ENCODE peak calls at places on chromosomes 7 and 10, in five cellular contexts. One of them, this sample, is unnamed.

GRCh38 chr7:64618785-64619456 is 47.0 kb upstream of the ZNF107 start:
- DNase-seq in epithelial cell of esophagus: peak; percentile 57
- DNase-seq in Kasumi-1: peak; percentile 78
- DNase-seq in T-helper 9 cell: no peak
- DNase-seq in activated naive CD8-positive, alpha-beta T cell treated with anti-CD3 and anti-CD28 coated beads, Interleukin-2, amount 50 U/mL, for 24 hours: no peak
- DNase-seq in this sample: peak; percentile 79

GRCh38 chr7:44448922-44449321 is 41.5 kb downstream of the NUDCD3 start:
- DNase-seq in epithelial cell of esophagus: no peak
- DNase-seq in Kasumi-1: no peak
- DNase-seq in T-helper 9 cell: no peak
- DNase-seq in activated naive CD8-positive, alpha-beta T cell treated with anti-CD3 and anti-CD28 coated beads, Interleukin-2, amount 50 U/mL, for 24 hours: no peak
- DNase-seq in this sample: no peak

GRCh38 chr7:70761711-70762328 is 370.1 kb upstream of the GALNT17 start:
- DNase-seq in epithelial cell of esophagus: no peak
- DNase-seq in Kasumi-1: no peak
- DNase-seq in T-helper 9 cell: no peak
- DNase-seq in activated naive CD8-positive, alpha-beta T cell treated with anti-CD3 and anti-CD28 coated beads, Interleukin-2, amount 50 U/mL, for 24 hours: no peak
- DNase-seq in this sample: no peak

GRCh38 chr7:47373871-47374451 is 207.9 kb downstream of the TNS3 start:
- DNase-seq in epithelial cell of esophagus: no peak
- DNase-seq in Kasumi-1: no peak
- DNase-seq in T-helper 9 cell: no peak
- DNase-seq in activated naive CD8-positive, alpha-beta T cell treated with anti-CD3 and anti-CD28 coated beads, Interleukin-2, amount 50 U/mL, for 24 hours: no peak
- DNase-seq in this sample: peak; percentile 37

GRCh38 chr7:35495377-35495776 is 199.6 kb downstream of the HERPUD2 start:
- DNase-seq in epithelial cell of esophagus: no peak
- DNase-seq in Kasumi-1: no peak
- DNase-seq in T-helper 9 cell: no peak
- DNase-seq in activated naive CD8-positive, alpha-beta T cell treated with anti-CD3 and anti-CD28 coated beads, Interleukin-2, amount 50 U/mL, for 24 hours: no peak
- DNase-seq in this sample: no peak

GRCh38 chr7:142693911-142694310 is 55.4 kb upstream of the PRSS1 start:
- DNase-seq in epithelial cell of esophagus: no peak
- DNase-seq in Kasumi-1: no peak
- DNase-seq in T-helper 9 cell: no peak
- DNase-seq in activated naive CD8-positive, alpha-beta T cell treated with anti-CD3 and anti-CD28 coated beads, Interleukin-2, amount 50 U/mL, for 24 hours: no peak
- DNase-seq in this sample: no peak

GRCh38 chr10:70155255-70155838 is 8.8 kb upstream of the TYSND1 start:
- DNase-seq in epithelial cell of esophagus: no peak
- DNase-seq in Kasumi-1: no peak
- DNase-seq in T-helper 9 cell: no peak
- DNase-seq in activated naive CD8-positive, alpha-beta T cell treated with anti-CD3 and anti-CD28 coated beads, Interleukin-2, amount 50 U/mL, for 24 hours: no peak
- DNase-seq in this sample: no peak

GRCh38 chr10:49398000-49398861 is 2.3 kb upstream of the DRGX start:
- DNase-seq in epithelial cell of esophagus: peak; percentile 73
- DNase-seq in Kasumi-1: peak; percentile 41
- DNase-seq in T-helper 9 cell: peak; percentile 53
- DNase-seq in activated naive CD8-positive, alpha-beta T cell treated with anti-CD3 and anti-CD28 coated beads, Interleukin-2, amount 50 U/mL, for 24 hours: peak; percentile 72
- DNase-seq in this sample: peak; percentile 33

GRCh38 chr10:116723428-116724281 is 18.7 kb downstream of the HSPA12A start:
- DNase-seq in epithelial cell of esophagus: no peak
- DNase-seq in Kasumi-1: no peak
- DNase-seq in T-helper 9 cell: peak; percentile 37
- DNase-seq in activated naive CD8-positive, alpha-beta T cell treated with anti-CD3 and anti-CD28 coated beads, Interleukin-2, amount 50 U/mL, for 24 hours: no peak
- DNase-seq in this sample: no peak

GRCh38 chr10:129725890-129726631 is 238.0 kb downstream of the EBF3 start:
- DNase-seq in epithelial cell of esophagus: no peak
- DNase-seq in Kasumi-1: no peak
- DNase-seq in T-helper 9 cell: no peak
- DNase-seq in activated naive CD8-positive, alpha-beta T cell treated with anti-CD3 and anti-CD28 coated beads, Interleukin-2, amount 50 U/mL, for 24 hours: no peak
- DNase-seq in this sample: no peak

GRCh38 chr10:8043569-8044306 is 10.8 kb upstream of the GATA3 start:
- DNase-seq in epithelial cell of esophagus: no peak
- DNase-seq in Kasumi-1: no peak
- DNase-seq in T-helper 9 cell: no peak
- DNase-seq in activated naive CD8-positive, alpha-beta T cell treated with anti-CD3 and anti-CD28 coated beads, Interleukin-2, amount 50 U/mL, for 24 hours: peak; percentile 49
- DNase-seq in this sample: peak; percentile 20

GRCh38 chr10:46226232-46226631 is 60.6 kb upstream of the ANTXRL start:
- DNase-seq in epithelial cell of esophagus: no peak
- DNase-seq in Kasumi-1: no peak
- DNase-seq in T-helper 9 cell: no peak
- DNase-seq in activated naive CD8-positive, alpha-beta T cell treated with anti-CD3 and anti-CD28 coated beads, Interleukin-2, amount 50 U/mL, for 24 hours: peak; percentile 0
- DNase-seq in this sample: no peak

GRCh38 chr10:16905304-16905703 is 88.1 kb upstream of the RSU1 start:
- DNase-seq in epithelial cell of esophagus: no peak
- DNase-seq in Kasumi-1: no peak
- DNase-seq in T-helper 9 cell: no peak
- DNase-seq in activated naive CD8-positive, alpha-beta T cell treated with anti-CD3 and anti-CD28 coated beads, Interleukin-2, amount 50 U/mL, for 24 hours: no peak
- DNase-seq in this sample: no peak

GRCh38 chr7:117385340-117386124 is 41.8 kb downstream of the ASZ1 start:
- DNase-seq in epithelial cell of esophagus: peak; percentile 31
- DNase-seq in Kasumi-1: peak; percentile 31
- DNase-seq in T-helper 9 cell: no peak
- DNase-seq in activated naive CD8-positive, alpha-beta T cell treated with anti-CD3 and anti-CD28 coated beads, Interleukin-2, amount 50 U/mL, for 24 hours: no peak
- DNase-seq in this sample: no peak

GRCh38 chr10:120735773-120736371 is 115.3 kb upstream of the WDR11 start:
- DNase-seq in epithelial cell of esophagus: peak; percentile 51
- DNase-seq in Kasumi-1: peak; percentile 65
- DNase-seq in T-helper 9 cell: no peak
- DNase-seq in activated naive CD8-positive, alpha-beta T cell treated with anti-CD3 and anti-CD28 coated beads, Interleukin-2, amount 50 U/mL, for 24 hours: no peak
- DNase-seq in this sample: peak; percentile 38

GRCh38 chr10:73529089-73529832 is 33.4 kb upstream of the PPP3CB start:
- DNase-seq in epithelial cell of esophagus: peak; percentile 77
- DNase-seq in Kasumi-1: peak; percentile 98
- DNase-seq in T-helper 9 cell: peak; percentile 20
- DNase-seq in activated naive CD8-positive, alpha-beta T cell treated with anti-CD3 and anti-CD28 coated beads, Interleukin-2, amount 50 U/mL, for 24 hours: peak; percentile 31
- DNase-seq in this sample: peak; percentile 81

GRCh38 chr10:49323896-49324270 is 24.9 kb downstream of the C10orf71 start:
- DNase-seq in epithelial cell of esophagus: no peak
- DNase-seq in Kasumi-1: no peak
- DNase-seq in T-helper 9 cell: no peak
- DNase-seq in activated naive CD8-positive, alpha-beta T cell treated with anti-CD3 and anti-CD28 coated beads, Interleukin-2, amount 50 U/mL, for 24 hours: no peak
- DNase-seq in this sample: no peak

GRCh38 chr10:132124201-132124920 is 58.6 kb downstream of the JAKMIP3 start:
- DNase-seq in epithelial cell of esophagus: no peak
- DNase-seq in Kasumi-1: no peak
- DNase-seq in T-helper 9 cell: no peak
- DNase-seq in activated naive CD8-positive, alpha-beta T cell treated with anti-CD3 and anti-CD28 coated beads, Interleukin-2, amount 50 U/mL, for 24 hours: no peak
- DNase-seq in this sample: no peak

GRCh38 chr7:379456-380225 is 89.7 kb downstream of the FOXL3 start:
- DNase-seq in epithelial cell of esophagus: no peak
- DNase-seq in Kasumi-1: no peak
- DNase-seq in T-helper 9 cell: no peak
- DNase-seq in activated naive CD8-positive, alpha-beta T cell treated with anti-CD3 and anti-CD28 coated beads, Interleukin-2, amount 50 U/mL, for 24 hours: peak; percentile 6
- DNase-seq in this sample: no peak

GRCh38 chr10:77188000-77188395 is 449.6 kb downstream of the KCNMA1 start:
- DNase-seq in epithelial cell of esophagus: no peak
- DNase-seq in Kasumi-1: no peak
- DNase-seq in T-helper 9 cell: no peak
- DNase-seq in activated naive CD8-positive, alpha-beta T cell treated with anti-CD3 and anti-CD28 coated beads, Interleukin-2, amount 50 U/mL, for 24 hours: no peak
- DNase-seq in this sample: no peak

GRCh38 chr10:103763374-103764202 is 91.8 kb downstream of the SH3PXD2A start:
- DNase-seq in epithelial cell of esophagus: no peak
- DNase-seq in Kasumi-1: peak; percentile 95
- DNase-seq in T-helper 9 cell: no peak
- DNase-seq in activated naive CD8-positive, alpha-beta T cell treated with anti-CD3 and anti-CD28 coated beads, Interleukin-2, amount 50 U/mL, for 24 hours: peak; percentile 20
- DNase-seq in this sample: peak; percentile 20

GRCh38 chr7:36600869-36601530 is 123.3 kb downstream of the AOAH start:
- DNase-seq in epithelial cell of esophagus: peak; percentile 90
- DNase-seq in Kasumi-1: no peak
- DNase-seq in T-helper 9 cell: no peak
- DNase-seq in activated naive CD8-positive, alpha-beta T cell treated with anti-CD3 and anti-CD28 coated beads, Interleukin-2, amount 50 U/mL, for 24 hours: peak; percentile 21
- DNase-seq in this sample: no peak

GRCh38 chr10:110008518-110009339 is 945 bp downstream of the ADD3 start:
- DNase-seq in epithelial cell of esophagus: peak; percentile 49
- DNase-seq in Kasumi-1: peak; percentile 40
- DNase-seq in T-helper 9 cell: peak; percentile 29
- DNase-seq in activated naive CD8-positive, alpha-beta T cell treated with anti-CD3 and anti-CD28 coated beads, Interleukin-2, amount 50 U/mL, for 24 hours: peak; percentile 52
- DNase-seq in this sample: peak; percentile 72

GRCh38 chr10:5413012-5413938 is 918 bp downstream of the NET1 start:
- DNase-seq in epithelial cell of esophagus: peak; percentile 68
- DNase-seq in Kasumi-1: peak; percentile 65
- DNase-seq in T-helper 9 cell: no peak
- DNase-seq in activated naive CD8-positive, alpha-beta T cell treated with anti-CD3 and anti-CD28 coated beads, Interleukin-2, amount 50 U/mL, for 24 hours: no peak
- DNase-seq in this sample: peak; percentile 56

GRCh38 chr7:29485376-29486190 is 78.1 kb upstream of the PRR15 start:
- DNase-seq in epithelial cell of esophagus: no peak
- DNase-seq in Kasumi-1: no peak
- DNase-seq in T-helper 9 cell: no peak
- DNase-seq in activated naive CD8-positive, alpha-beta T cell treated with anti-CD3 and anti-CD28 coated beads, Interleukin-2, amount 50 U/mL, for 24 hours: no peak
- DNase-seq in this sample: no peak

GRCh38 chr7:129110575-129111376 is 33.7 kb upstream of the TSPAN33 start:
- DNase-seq in epithelial cell of esophagus: peak; percentile 37
- DNase-seq in Kasumi-1: no peak
- DNase-seq in T-helper 9 cell: no peak
- DNase-seq in activated naive CD8-positive, alpha-beta T cell treated with anti-CD3 and anti-CD28 coated beads, Interleukin-2, amount 50 U/mL, for 24 hours: no peak
- DNase-seq in this sample: no peak

GRCh38 chr7:94509264-94509878 is at the start of gene CASD1:
- DNase-seq in epithelial cell of esophagus: no peak
- DNase-seq in Kasumi-1: peak; percentile 47
- DNase-seq in T-helper 9 cell: peak; percentile 46
- DNase-seq in activated naive CD8-positive, alpha-beta T cell treated with anti-CD3 and anti-CD28 coated beads, Interleukin-2, amount 50 U/mL, for 24 hours: peak; percentile 65
- DNase-seq in this sample: no peak

GRCh38 chr10:93475871-93476270 is 6.3 kb downstream of the MYOF start:
- DNase-seq in epithelial cell of esophagus: peak; percentile 91
- DNase-seq in Kasumi-1: no peak
- DNase-seq in T-helper 9 cell: no peak
- DNase-seq in activated naive CD8-positive, alpha-beta T cell treated with anti-CD3 and anti-CD28 coated beads, Interleukin-2, amount 50 U/mL, for 24 hours: no peak
- DNase-seq in this sample: no peak